ENCODE peak calls at places on chromosomes 3 and 15, in six cellular contexts. E, U, L, K, O and N are unnamed samples.

GRCh38 chr3:135596563-135596962 is 369.0 kb upstream of the PPP2R3A start:
- DNase-seq in E (no peak), U (no peak), L (no peak), K (no peak), O (no peak), N (no peak)

GRCh38 chr3:18609184-18609583 is 184.0 kb upstream of the SATB1 start:
- DNase-seq in E (no peak), U (no peak), L (no peak), K (no peak), O (no peak), N (no peak)

GRCh38 chr3:71309342-71309741 is 274.2 kb downstream of the FOXP1 start:
- DNase-seq in E (no peak), U (no peak), L (peak; percentile 74), K (no peak), O (no peak), N (no peak)

GRCh38 chr3:160257606-160258005 is 32.4 kb downstream of the C3orf80 start:
- DNase-seq in E (no peak), U (no peak), L (no peak), K (no peak), O (no peak), N (no peak)

GRCh38 chr3:156675744-156676466 is 1.5 kb downstream of the TIPARP start:
- DNase-seq in E (peak; percentile 86), U (no peak), L (peak; percentile 94), K (peak; percentile 84), O (peak; percentile 84), N (peak; percentile 98)

GRCh38 chr3:113264249-113264648 is 52.9 kb downstream of the BOC start:
- DNase-seq in E (no peak), U (peak; percentile 89), L (no peak), K (no peak), O (no peak), N (no peak)

GRCh38 chr3:146865175-146865755 is 260.1 kb upstream of the PLSCR5 start:
- DNase-seq in E (no peak), U (peak; percentile 7), L (no peak), K (no peak), O (no peak), N (no peak)

GRCh38 chr15:84925906-84926305 is 41.4 kb downstream of the SLC28A1 start:
- DNase-seq in E (no peak), U (no peak), L (no peak), K (no peak), O (no peak), N (no peak)

GRCh38 chr3:139939681-139940190 is 4.8 kb downstream of the CLSTN2 start:
- DNase-seq in E (no peak), U (no peak), L (no peak), K (no peak), O (no peak), N (no peak)

GRCh38 chr3:139937674-139938279 is 2.8 kb downstream of the CLSTN2 start:
- DNase-seq in E (peak; percentile 34), U (peak; percentile 48), L (peak; percentile 72), K (peak; percentile 32), O (peak; percentile 10), N (peak; percentile 62)

GRCh38 chr3:139935866-139936817 is 1.2 kb downstream of the CLSTN2 start:
- DNase-seq in E (no peak), U (peak; percentile 61), L (peak; percentile 28), K (no peak), O (no peak), N (peak; percentile 3)

GRCh38 chr3:139934557-139935070 is 371 bp upstream of the CLSTN2 start:
- DNase-seq in E (no peak), U (peak; percentile 85), L (peak; percentile 21), K (no peak), O (no peak), N (peak; percentile 4)

DNA sequence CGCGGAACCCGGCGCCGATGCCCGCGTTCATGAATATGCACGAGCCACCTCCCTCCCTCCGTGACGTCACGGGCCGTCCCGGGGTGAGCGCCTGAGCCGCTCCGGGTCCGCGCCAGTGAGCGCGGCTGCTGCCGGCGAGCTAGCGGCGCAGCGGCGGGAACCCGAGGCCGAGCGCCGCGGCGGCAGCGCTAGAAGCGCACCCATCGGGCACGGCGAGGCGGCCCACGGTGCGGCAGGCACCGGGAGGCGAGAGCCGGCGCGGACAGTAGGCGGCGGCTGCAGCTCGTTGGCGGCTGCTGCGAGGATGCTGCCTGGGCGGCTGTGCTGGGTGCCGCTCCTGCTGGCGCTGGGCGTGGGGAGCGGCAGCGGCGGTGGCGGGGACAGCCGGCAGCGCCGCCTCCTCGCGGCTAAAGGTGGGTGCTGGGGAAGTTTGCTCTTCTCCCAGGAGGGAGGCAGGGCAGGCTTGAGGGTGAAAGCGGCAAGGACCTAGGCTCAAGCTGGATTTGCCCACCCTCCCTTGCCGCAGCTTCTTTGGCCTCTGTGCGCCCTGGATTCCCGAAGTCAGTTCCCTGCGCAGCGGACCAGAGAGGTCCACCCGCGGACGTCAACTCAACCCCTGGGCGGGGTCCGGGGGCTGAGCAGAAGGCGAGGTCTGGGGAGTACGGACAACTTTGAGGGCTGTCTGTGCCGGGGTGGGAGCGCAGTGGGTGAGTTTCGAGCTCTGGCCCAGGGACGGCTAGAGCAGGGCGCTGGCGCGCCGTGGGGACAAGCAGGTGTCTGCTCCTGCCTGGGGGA is at the start of gene CLSTN2:
- DNase-seq in E (no peak), U (peak; percentile 92), L (peak; percentile 56), K (no peak), O (no peak), N (peak; percentile 25)
- H3K4me3 ChIP-seq in E (peak within 1 kb of the TSS; percentile 34), U (peak within 1 kb of the TSS; percentile 92), L (no peak within 1 kb of the TSS), K (peak within 1 kb of the TSS; percentile 50), O (peak within 1 kb of the TSS; percentile 21), N (peak within 1 kb of the TSS; percentile 17)

DNA sequence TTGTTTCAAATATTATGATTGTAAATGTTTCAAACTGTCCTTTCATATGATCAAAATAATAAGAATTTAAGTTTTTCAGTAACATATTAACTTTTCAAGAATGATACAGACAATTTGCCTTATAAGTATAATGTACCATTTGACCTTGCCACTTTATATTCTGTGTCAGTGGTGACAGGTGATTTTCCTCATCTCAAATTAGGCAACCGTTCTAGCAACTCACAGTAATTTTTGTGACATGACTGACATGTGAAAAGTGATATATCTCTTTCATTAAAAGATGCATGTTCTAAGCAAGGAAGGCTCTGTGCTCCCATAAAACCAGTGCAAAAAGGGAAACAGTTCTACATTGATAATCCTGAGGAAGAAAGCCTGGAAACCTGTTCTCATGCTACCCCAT is 507.5 kb upstream of the ROBO2 start:
- DNase-seq in E (no peak), U (no peak), L (no peak), K (no peak), O (no peak), N (no peak)
- H3K4me3 ChIP-seq in E (no peak overlapping the region), U (no peak overlapping the region), L (no peak overlapping the region), K (no peak overlapping the region), O (no peak overlapping the region), N (no peak overlapping the region)

GRCh38 chr3:196995646-196996355 is 27.2 kb upstream of the PIGZ start:
- DNase-seq in E (peak; percentile 7), U (no peak), L (no peak), K (no peak), O (no peak), N (no peak)

GRCh38 chr3:196998966-196999760 is 30.5 kb downstream of the MELTF start:
- DNase-seq in E (no peak), U (no peak), L (no peak), K (no peak), O (no peak), N (no peak)

GRCh38 chr3:196995027-196995426 is 26.4 kb upstream of the PIGZ start:
- DNase-seq in E (no peak), U (no peak), L (no peak), K (no peak), O (no peak), N (no peak)

GRCh38 chr3:196997311-196997710 is 28.7 kb upstream of the PIGZ start:
- DNase-seq in E (no peak), U (no peak), L (no peak), K (no peak), O (no peak), N (no peak)

GRCh38 chr3:196996454-196997265 is 28.0 kb upstream of the PIGZ start:
- DNase-seq in E (no peak), U (no peak), L (no peak), K (no peak), O (no peak), N (no peak)
- H3K4me3 ChIP-seq in E (no peak overlapping the region), U (no peak overlapping the region), L (no peak overlapping the region), K (no peak overlapping the region), O (no peak overlapping the region), N (no peak overlapping the region)

GRCh38 chr3:46892285-46893145 is 15.0 kb downstream of the PTH1R start:
- DNase-seq in E (peak; percentile 33), U (peak; percentile 93), L (peak; percentile 86), K (no peak), O (peak; percentile 7), N (peak; percentile 36)

GRCh38 chr3:46895204-46895660 is 17.7 kb downstream of the PTH1R start:
- DNase-seq in E (peak; percentile 34), U (peak; percentile 69), L (peak; percentile 71), K (no peak), O (no peak), N (peak; percentile 60)

GRCh38 chr3:46893763-46894162 is 16.2 kb downstream of the PTH1R start:
- DNase-seq in E (no peak), U (no peak), L (no peak), K (no peak), O (no peak), N (no peak)

GRCh38 chr3:46894256-46894655 is 16.7 kb downstream of the PTH1R start:
- DNase-seq in E (no peak), U (no peak), L (no peak), K (no peak), O (no peak), N (no peak)

DNA sequence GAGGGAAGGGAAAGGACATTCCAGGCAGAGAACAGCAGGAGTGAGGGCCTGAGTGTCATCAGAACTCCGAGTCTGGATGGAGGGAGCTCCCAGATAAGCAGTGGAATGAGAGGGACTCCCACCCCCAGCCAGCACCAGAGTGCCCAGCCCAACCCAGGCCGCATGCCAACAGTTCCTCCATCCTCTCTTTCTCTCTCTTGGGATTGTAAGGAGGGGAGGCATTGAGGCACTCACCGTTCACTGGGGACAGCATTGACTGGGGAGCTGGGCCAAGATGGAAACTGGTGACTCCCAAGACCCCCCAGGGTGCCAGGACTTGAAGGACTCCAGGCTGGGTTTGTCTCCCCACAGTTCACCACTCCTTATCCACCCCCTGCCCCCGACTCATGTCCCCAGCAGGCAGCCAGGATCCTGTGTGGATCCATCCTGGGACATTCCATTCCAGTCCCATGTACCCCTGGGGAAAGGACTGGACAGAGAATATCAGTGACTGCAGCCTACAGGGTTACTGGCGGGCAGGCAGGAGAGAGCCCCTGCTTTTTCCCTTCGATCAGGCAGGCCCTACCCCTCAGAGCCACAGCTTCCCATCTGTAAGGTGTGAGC is 15.7 kb downstream of the PTH1R start:
- DNase-seq in E (no peak), U (peak; percentile 21), L (no peak), K (no peak), O (no peak), N (no peak)
- H3K4me3 ChIP-seq in E (no peak overlapping the region), U (no peak overlapping the region), L (no peak overlapping the region), K (no peak overlapping the region), O (no peak overlapping the region), N (no peak overlapping the region)

DNA sequence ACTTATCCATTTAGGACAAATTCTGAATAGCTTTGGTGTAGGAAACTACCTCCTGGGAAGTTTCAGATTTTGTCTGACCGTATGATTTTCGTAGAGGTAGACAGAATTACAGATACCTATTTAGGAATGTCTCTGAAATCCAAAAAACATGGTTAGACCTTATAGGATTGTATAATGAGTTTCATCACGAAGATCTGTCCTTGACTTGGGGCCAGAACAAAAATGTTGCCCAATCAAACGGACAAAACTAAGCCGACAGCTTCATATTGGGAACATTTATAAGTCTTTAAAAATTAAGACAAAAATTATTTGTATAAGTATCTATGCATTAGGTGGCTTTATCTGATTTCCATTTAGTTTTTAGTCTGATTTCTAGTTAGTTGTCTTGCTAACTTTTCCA is 32.6 kb downstream of the MNS1 start:
- DNase-seq in E (no peak), U (no peak), L (no peak), K (no peak), O (no peak), N (no peak)
- H3K4me3 ChIP-seq in E (no peak overlapping the region), U (no peak overlapping the region), L (no peak overlapping the region), K (no peak overlapping the region), O (no peak overlapping the region), N (no peak overlapping the region)

GRCh38 chr15:90887037-90887481 is 2.8 kb downstream of the FES start:
- DNase-seq in E (no peak), U (no peak), L (no peak), K (no peak), O (no peak), N (no peak)
- H3K4me3 ChIP-seq in E (no peak overlapping the region), U (no peak overlapping the region), L (no peak overlapping the region), K (no peak overlapping the region), O (no peak overlapping the region), N (no peak overlapping the region)